ENCODE peak calls at places on chromosomes 6 and 20, in five cellular contexts. C is RWPE1; Q is mucosa of descending colon; D is CD8-positive, alpha-beta T cell; I is NCI-H1436. B is an unnamed sample.
A peak's percentile ranks its signal among the peaks of the same experiment; 100 is the strongest.

GRCh38 chr6:24600903-24601302 is 45.1 kb downstream of the KIAA0319 start:
- DNase-seq in Q (no peak), D (no peak), C (no peak), I (no peak), B (no peak)

GRCh38 chr6:43799671-43800623 is 29.9 kb downstream of the VEGFA start:
- DNase-seq in I (no peak), D (no peak), C (no peak), Q (peak; percentile 39), B (no peak)

GRCh38 chr6:90219168-90219985 is 77.3 kb downstream of the BACH2 start:
- DNase-seq in I (peak; percentile 52), Q (peak; percentile 35), C (no peak), D (no peak), B (no peak)

GRCh38 chr6:27214126-27214601 is 33.3 kb upstream of the PRSS16 start:
- DNase-seq in I (no peak), Q (no peak), D (no peak), C (no peak), B (no peak)

GRCh38 chr20:53839423-53840176 is 230.8 kb downstream of the BCAS1 start:
- DNase-seq in I (no peak), C (no peak), D (peak; percentile 57), Q (peak; percentile 70), B (peak; percentile 63)

GRCh38 chr20:13784893-13785715 is at the start of the genes ESF1 and NDUFAF5:
- DNase-seq in Q (peak; percentile 98), D (peak; percentile 87), C (peak; percentile 91), I (peak; percentile 95), B (peak; percentile 92)

GRCh38 chr6:170095273-170095976 is 195.5 kb downstream of the DLL1 start:
- DNase-seq in D (no peak), C (no peak), Q (no peak), I (no peak), B (no peak)

GRCh38 chr20:24647713-24648112 is 178.3 kb downstream of the SYNDIG1 start:
- DNase-seq in Q (no peak), C (no peak), D (no peak), I (no peak), B (no peak)

GRCh38 chr6:11609324-11610071 is 71.9 kb downstream of the TMEM170B start:
- DNase-seq in C (no peak), I (no peak), Q (no peak), D (no peak), B (no peak)

GRCh38 chr6:90008908-90009501 is 114.7 kb downstream of the GJA10 start:
- DNase-seq in C (no peak), D (no peak), I (no peak), Q (no peak), B (no peak)

GRCh38 chr6:148166339-148166949 is 176.2 kb upstream of the SASH1 start:
- DNase-seq in D (no peak), C (peak; percentile 38), Q (peak; percentile 32), I (peak; percentile 4), B (no peak)

GRCh38 chr6:29524982-29525639 is 34.4 kb downstream of the UBD start:
- DNase-seq in Q (no peak), C (no peak), I (no peak), D (no peak), B (no peak)

GRCh38 chr6:117156701-117157100 is 108.7 kb upstream of the VGLL2 start:
- DNase-seq in Q (no peak), C (no peak), I (no peak), D (no peak), B (no peak)

GRCh38 chr6:92762414-92763374 is 656.7 kb downstream of the EPHA7 start:
- DNase-seq in I (no peak), C (no peak), Q (no peak), D (no peak), B (no peak)

GRCh38 chr6:165676435-165677068 is 13.5 kb upstream of the PDE10A start:
- DNase-seq in I (no peak), C (no peak), Q (no peak), D (no peak), B (no peak)

GRCh38 chr6:69791065-69791471 is 5.7 kb downstream of the LMBRD1 start:
- DNase-seq in I (peak; percentile 14), C (no peak), D (no peak), Q (peak; percentile 15), B (no peak)

GRCh38 chr20:47019106-47019824 is 124.6 kb downstream of the EYA2 start:
- DNase-seq in Q (peak; percentile 7), C (no peak), D (no peak), I (no peak), B (no peak)

GRCh38 chr20:55582498-55582897 is 422.8 kb downstream of the CBLN4 start:
- DNase-seq in Q (no peak), I (no peak), C (no peak), D (no peak), B (no peak)

GRCh38 chr20:39268566-39268965 is 306.4 kb downstream of the DHX35 start:
- DNase-seq in I (no peak), Q (no peak), C (no peak), D (no peak), B (no peak)

GRCh38 chr6:10347561-10348327 is 67.1 kb downstream of the TFAP2A start:
- DNase-seq in I (no peak), D (no peak), Q (no peak), C (peak; percentile 91), B (no peak)

GRCh38 chr6:9717568-9717967 is 697.3 kb downstream of the TFAP2A start:
- DNase-seq in C (no peak), D (no peak), Q (no peak), I (no peak), B (no peak)

GRCh38 chr6:28922004-28922840 is 1.6 kb downstream of the TRIM27 start:
- DNase-seq in C (peak; percentile 85), D (no peak), Q (peak; percentile 45), I (no peak), B (no peak)

GRCh38 chr20:31593221-31594001 is 11.7 kb upstream of the ID1 start:
- DNase-seq in Q (peak; percentile 94), D (no peak), C (peak; percentile 99), I (no peak), B (no peak)

GRCh38 chr6:160071805-160072687 is 49.6 kb upstream of the SLC22A1 start:
- DNase-seq in Q (no peak), C (no peak), I (no peak), D (no peak), B (no peak)

GRCh38 chr6:109002100-109002697 is 92.4 kb downstream of the SESN1 start:
- DNase-seq in Q (no peak), D (no peak), I (no peak), C (no peak), B (no peak)

GRCh38 chr6:24357336-24358218 is at the start of gene DCDC2:
- DNase-seq in C (no peak), D (no peak), I (no peak), Q (peak; percentile 86), B (peak; percentile 18)

B was measured in naive B cell.